ENCODE peak calls at places on chromosomes 11 and 22, in six cellular contexts. Z is IMR-90; I is CD8-positive, alpha-beta T cell; O is psoas muscle; S is effector memory CD4-positive, alpha-beta T cell; X is Peyer's patch. W is an unnamed sample. For H3K36me3, the result is how much of the 10 kb centered on the place peaks cover.

GRCh38 chr11:26522912-26523610 is 49.0 kb downstream of the MUC15 start:
- DNase-seq in O (no peak), X (no peak), Z (peak), S (no peak), I (no peak), W (no peak)

GRCh38 chr11:19648321-19648720 is 64.3 kb upstream of the NAV2 start:
- DNase-seq in S (no peak), X (no peak), O (no peak), I (no peak), Z (no peak), W (no peak)

GRCh38 chr11:13984616-13985474 is 22.3 kb downstream of the SPON1 start:
- DNase-seq in X (no peak), S (no peak), I (no peak), O (no peak), Z (peak), W (no peak)

GRCh38 chr22:49047461-49047860 is 780.2 kb downstream of the BRD1 start:
- DNase-seq in S (no peak), O (no peak), X (no peak), I (no peak), Z (peak), W (no peak)

GRCh38 chr11:46541593-46542371 is 52.0 kb downstream of the AMBRA1 start:
- DNase-seq in I (no peak), S (no peak), O (peak), X (peak), Z (no peak), W (no peak)

GRCh38 chr11:45554230-45554967 is 111.0 kb downstream of the CHST1 start:
- DNase-seq in X (no peak), Z (no peak), I (no peak), O (peak), S (no peak), W (no peak)

GRCh38 chr11:1126491-1126926 is 31.2 kb upstream of the MUC5AC start:
- DNase-seq in O (no peak), I (no peak), X (no peak), S (no peak), Z (no peak), W (no peak)

GRCh38 chr22:48532986-48533385 is 1294.7 kb downstream of the BRD1 start:
- DNase-seq in S (no peak), Z (no peak), I (no peak), O (no peak), X (no peak), W (no peak)

GRCh38 chr22:45994516-45995404 is 17.8 kb upstream of the WNT7B start:
- DNase-seq in I (peak), S (peak), Z (peak), X (peak), O (peak), W (peak)

GRCh38 chr11:68840661-68841653 is 759 bp downstream of the CPT1A start:
- DNase-seq in Z (peak), I (no peak), S (no peak), X (peak), O (peak), W (no peak)

GRCh38 chr22:40808018-40808841 is 10.9 kb downstream of the SLC25A17 start:
- DNase-seq in O (no peak), Z (peak), X (no peak), I (no peak), S (no peak), W (no peak)

GRCh38 chr11:38990841-38991240 is 2392.8 kb upstream of the RAG2 start:
- DNase-seq in I (no peak), Z (no peak), S (no peak), X (no peak), O (no peak), W (no peak)

GRCh38 chr11:111672949-111673348 is 70.7 kb downstream of the SIK2 start:
- DNase-seq in Z (no peak), S (no peak), I (no peak), X (no peak), O (no peak), W (no peak)

GRCh38 chr22:17741866-17742527 is 32.3 kb downstream of the BID start:
- DNase-seq in Z (no peak), X (no peak), S (no peak), I (no peak), O (no peak), W (no peak)

GRCh38 chr22:19143967-19144400 is 467 bp downstream of the ESS2 start:
- DNase-seq in Z (peak), I (no peak), O (no peak), X (no peak), S (no peak), W (peak)

GRCh38 chr11:4626207-4627105 is 10.8 kb upstream of the OR51D1 start:
- DNase-seq in Z (peak), S (no peak), I (no peak), X (no peak), O (no peak), W (peak)

GRCh38 chr11:65611028-65611757 is 2.8 kb downstream of the MAP3K11 start:
- DNase-seq in Z (no peak), I (no peak), X (no peak), O (no peak), S (no peak), W (no peak)

GRCh38 chr22:23397008-23397617 is 183.0 kb downstream of the IGLL1 start:
- DNase-seq in I (no peak), O (no peak), S (no peak), Z (no peak), X (peak), W (no peak)

GRCh38 chr11:75536786-75537629 is 11.3 kb upstream of the GDPD5 start:
- DNase-seq in S (peak), I (no peak), X (no peak), O (no peak), Z (peak), W (no peak)

GRCh38 chr11:115530752-115531151 is 26.5 kb upstream of the CADM1 start:
- DNase-seq in S (no peak), Z (no peak), O (no peak), I (no peak), X (no peak), W (no peak)

GRCh38 chr11:4960877-4961276 is 5.4 kb upstream of the OR51A2 start:
- DNase-seq in O (no peak), Z (no peak), X (no peak), I (no peak), S (no peak), W (no peak)

GRCh38 chr11:115173136-115173535 is 331.1 kb downstream of the CADM1 start:
- DNase-seq in Z (no peak), O (no peak), I (no peak), X (no peak), S (no peak), W (no peak)

GRCh38 chr11:75497788-75498404 is 27.8 kb downstream of the GDPD5 start:
- DNase-seq in X (no peak), I (no peak), Z (no peak), O (no peak), S (no peak), W (no peak)

GRCh38 chr22:36764060-36764459 is 11.9 kb downstream of the IFT27 start:
- DNase-seq in I (no peak), Z (no peak), S (no peak), O (no peak), X (no peak), W (no peak)

GRCh38 chr11:108559904-108560303 is 33.7 kb downstream of the EXPH5 start:
- DNase-seq in I (no peak), Z (peak), X (no peak), S (no peak), O (no peak), W (no peak)

GRCh38 chr11:10030122-10030490 is 263.9 kb downstream of the SBF2 start:
- DNase-seq in O (no peak), X (no peak), Z (no peak), S (no peak), I (no peak), W (no peak)

GRCh38 chr11:16186680-16187079 is 169.7 kb downstream of the SOX6 start:
- DNase-seq in X (peak), I (no peak), S (no peak), Z (no peak), O (peak), W (no peak)

GRCh38 chr22:36480941-36481392 is 473 bp downstream of the TXN2 start:
- DNase-seq in Z (no peak), I (no peak), S (no peak), X (no peak), O (no peak), W (no peak)

GRCh38 chr11:69311767-69312385 is 17.9 kb downstream of the MYEOV start:
- DNase-seq in S (no peak), I (no peak), X (no peak), O (no peak), Z (no peak), W (peak)

DNA sequence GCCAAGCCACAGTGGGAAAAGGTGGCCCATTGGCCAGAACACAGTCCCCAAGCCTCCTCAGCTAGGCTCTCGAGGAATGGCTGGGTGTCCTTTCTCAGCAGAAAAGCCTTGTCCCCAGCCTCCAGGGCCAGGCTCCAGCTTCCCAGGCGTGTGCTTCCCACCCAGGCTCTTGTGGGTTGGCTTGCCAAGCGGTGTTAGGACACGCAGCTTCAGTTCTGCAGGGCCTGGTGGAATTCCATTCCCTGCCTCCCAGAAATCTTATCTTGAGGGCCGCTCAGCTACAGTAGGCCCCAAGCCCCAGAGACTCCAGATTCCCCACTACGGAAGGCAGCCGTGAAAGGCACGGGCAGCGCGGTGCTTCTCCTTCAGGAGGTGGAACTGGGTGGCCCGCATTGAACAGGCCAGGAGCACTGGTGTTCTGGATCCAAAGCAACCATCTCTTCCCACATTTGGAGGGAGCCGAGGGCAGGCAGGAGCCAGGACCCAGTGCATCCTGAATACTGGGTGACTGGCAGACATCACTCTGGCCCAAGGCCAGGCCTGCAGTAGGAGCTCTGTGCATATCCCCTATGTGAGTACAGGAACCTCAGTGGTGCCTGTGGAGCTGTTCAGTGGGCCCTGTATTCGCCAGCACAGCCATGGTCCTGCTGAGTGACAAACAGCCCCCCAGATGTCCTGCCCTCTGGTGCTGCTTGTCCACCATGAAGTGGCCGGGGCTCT is 16.7 kb upstream of the KCNQ1OT1 start:
- DNase-seq in I (no peak), S (no peak), O (peak), Z (no peak), X (no peak), W (no peak)
- H3K27ac ChIP-seq in I (no peak), S (no peak), O (no peak), Z (no peak), X (no peak), W (no peak)

DNA sequence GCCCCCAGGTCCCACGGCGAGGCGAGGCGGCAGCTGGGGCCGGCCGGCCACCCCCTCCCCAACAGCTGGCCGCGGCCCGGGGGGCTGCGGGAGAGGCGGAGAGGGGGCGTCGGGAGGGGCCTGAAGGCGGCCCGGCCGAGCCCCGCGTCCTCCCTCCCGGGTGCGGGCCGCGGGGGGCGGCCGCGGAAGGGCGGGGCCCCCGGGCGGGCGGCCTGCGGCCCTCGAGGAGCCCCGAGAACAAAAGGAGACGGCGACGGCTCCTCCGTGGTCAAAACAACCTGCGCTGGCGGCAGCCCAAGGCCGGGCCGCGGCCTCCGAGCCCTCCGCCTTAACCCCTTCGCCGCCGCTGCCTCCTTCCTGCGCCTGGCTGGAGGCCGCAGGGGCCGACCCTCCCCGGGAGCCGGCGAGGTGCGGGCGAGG is 2.4 kb downstream of the PDGFB start:
- DNase-seq in I (no peak), O (no peak), Z (no peak), X (no peak), S (no peak), W (no peak)
- H3K4me3 ChIP-seq in I (peak), O (peak), Z (peak), X (peak), S (peak), W (no peak)

GRCh38 chr11:34053161-34053686 is 1.7 kb downstream of the CAPRIN1 start:
- DNase-seq in S (peak), Z (peak), O (peak), I (peak), X (peak), W (peak)

GRCh38 chr11:34056672-34057071 is 5.1 kb downstream of the CAPRIN1 start:
- DNase-seq in S (no peak), I (no peak), Z (no peak), O (no peak), X (no peak), W (no peak)

GRCh38 chr11:34052608-34053160 is 1.2 kb downstream of the CAPRIN1 start:
- DNase-seq in X (peak), Z (no peak), S (no peak), I (peak), O (peak), W (no peak)

GRCh38 chr11:34052036-34052607 is 591 bp downstream of the CAPRIN1 start:
- DNase-seq in X (peak), Z (peak), I (peak), S (peak), O (peak), W (peak)

GRCh38 chr11:34055218-34056000 is 3.9 kb downstream of the CAPRIN1 start:
- DNase-seq in I (no peak), X (no peak), Z (no peak), O (no peak), S (no peak), W (no peak)
- H3K36me3 ChIP-seq in I (under half), X (under half), Z (under half), O (under half), S (under half), W (under half)

GRCh38 chr11:123425367-123425766 is 4.7 kb upstream of the GRAMD1B start:
- DNase-seq in I (no peak), X (no peak), O (no peak), S (no peak), Z (no peak), W (no peak)
- H3K27ac ChIP-seq in I (no peak), X (no peak), O (no peak), S (no peak), Z (no peak), W (no peak)

GRCh38 chr11:85809191-85809590 is 1.8 kb downstream of the SYTL2 start:
- DNase-seq in O (no peak), S (no peak), X (no peak), Z (no peak), I (no peak), W (no peak)

GRCh38 chr11:85810871-85811611 is at the start of gene SYTL2:
- DNase-seq in Z (peak), I (peak), X (peak), S (peak), O (peak), W (peak)

GRCh38 chr11:85810521-85810870 is 445 bp downstream of the SYTL2 start:
- DNase-seq in I (no peak), O (no peak), Z (no peak), S (no peak), X (no peak), W (no peak)

GRCh38 chr11:85811624-85812023 is 683 bp upstream of the SYTL2 start:
- DNase-seq in S (no peak), O (no peak), X (no peak), I (no peak), Z (no peak), W (no peak)

DNA sequence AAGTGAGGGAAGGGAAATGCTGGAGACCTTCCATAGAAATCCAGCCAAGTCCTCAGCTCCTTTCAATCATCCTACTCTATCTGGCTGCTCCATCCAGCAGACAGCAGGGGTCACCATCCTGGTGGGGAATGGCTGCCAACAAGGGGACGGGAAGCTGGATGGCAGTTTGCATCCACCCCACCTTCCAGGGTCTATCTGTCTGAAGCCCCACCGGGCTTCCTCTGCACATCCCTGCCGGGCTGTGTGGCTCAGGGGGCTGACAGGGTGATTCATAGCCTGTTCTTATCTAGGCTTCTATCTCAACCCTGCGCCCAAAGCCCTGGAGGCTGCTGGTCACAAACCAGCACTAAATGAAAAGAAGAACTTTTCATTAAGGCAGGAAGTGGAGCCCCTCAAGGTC is 1.1 kb downstream of the SYTL2 start:
- DNase-seq in I (no peak), Z (no peak), O (peak), X (no peak), S (peak), W (no peak)
- H3K4me3 ChIP-seq in I (peak), Z (peak), O (peak), X (peak), S (peak), W (peak)